ENCODE peak calls at places on chromosomes 6 and 20, in eight cellular contexts. R is amniotic stem cell; G is tibial artery; A is KBM-7; L is RKO; F is iPS-NIHi11; J is activated CD4-positive, alpha-beta T cell treated with anti-CD3 and anti-CD28 coated beads, Interleukin-2, amount 50 U/mL, for 1 hour; E is stomach. N is an unnamed sample.
A peak's percentile ranks its signal among the peaks of the same experiment; 100 is the strongest.

GRCh38 chr6:29509711-29510110 is 22.0 kb upstream of the MAS1L start:
- DNase-seq in R (no peak), G (no peak), F (no peak), L (no peak), A (no peak), J (no peak), E (no peak), N (no peak)

GRCh38 chr6:138651491-138651890 is 122.1 kb upstream of the CCDC28A start:
- DNase-seq in L (no peak), E (no peak), A (no peak), F (no peak), R (no peak), J (no peak), G (no peak), N (no peak)

GRCh38 chr6:53628354-53629119 is 37.0 kb downstream of the KLHL31 start:
- DNase-seq in R (no peak), A (no peak), J (no peak), G (no peak), F (no peak), E (no peak), L (no peak), N (no peak)

GRCh38 chr20:34874094-34874654 is 1.5 kb upstream of the GGT7 start:
- DNase-seq in L (peak; percentile 91), E (peak; percentile 86), G (peak; percentile 90), R (peak; percentile 36), J (peak; percentile 30), A (peak; percentile 93), F (peak; percentile 68), N (peak; percentile 87)

GRCh38 chr6:111551521-111552231 is 54.0 kb downstream of the TRAF3IP2 start:
- DNase-seq in A (no peak), F (peak; percentile 43), J (no peak), G (no peak), L (no peak), R (no peak), E (peak; percentile 87), N (no peak)

GRCh38 chr6:158620963-158621693 is 23.4 kb downstream of the DYNLT1 start:
- DNase-seq in J (no peak), E (no peak), F (no peak), A (no peak), R (no peak), L (no peak), G (no peak), N (no peak)

GRCh38 chr6:158002249-158002950 is 20.7 kb downstream of the SYNJ2 start:
- DNase-seq in J (no peak), L (no peak), R (no peak), F (no peak), A (no peak), G (no peak), E (peak; percentile 44), N (no peak)

GRCh38 chr6:19851273-19852089 is 14.3 kb downstream of the ID4 start:
- DNase-seq in R (peak; percentile 70), F (peak; percentile 87), L (peak; percentile 79), G (no peak), J (no peak), E (no peak), A (peak; percentile 59), N (no peak)

GRCh38 chr6:32148722-32149576 is 2.8 kb downstream of the PRRT1 start:
- DNase-seq in G (peak; percentile 58), L (no peak), J (peak; percentile 61), A (no peak), F (peak; percentile 77), R (no peak), E (peak; percentile 86), N (peak; percentile 87)

GRCh38 chr6:42292002-42292735 is 74.5 kb upstream of the MRPS10 start:
- DNase-seq in R (peak; percentile 50), L (peak; percentile 18), G (no peak), J (no peak), E (no peak), F (no peak), A (no peak), N (no peak)

GRCh38 chr6:168126566-168127383 is 47.8 kb upstream of the FRMD1 start:
- DNase-seq in G (no peak), E (no peak), L (no peak), A (no peak), F (peak; percentile 3), J (no peak), R (no peak), N (no peak)

GRCh38 chr6:170221052-170221752 is 69.7 kb downstream of the DLL1 start:
- DNase-seq in F (no peak), L (no peak), E (peak; percentile 10), J (no peak), R (no peak), A (peak; percentile 56), G (peak; percentile 11), N (peak; percentile 45)

GRCh38 chr6:168376811-168377480 is 57.4 kb upstream of the DACT2 start:
- DNase-seq in A (no peak), G (peak; percentile 11), E (no peak), J (no peak), R (no peak), F (no peak), L (no peak), N (peak; percentile 41)

GRCh38 chr6:46898011-46898410 is 23.7 kb downstream of the ADGRF5 start:
- DNase-seq in R (no peak), J (no peak), G (no peak), A (no peak), F (no peak), E (no peak), L (no peak), N (no peak)

GRCh38 chr6:10583509-10583908 is 62.4 kb downstream of the GCNT2 start:
- DNase-seq in G (no peak), L (no peak), A (peak; percentile 55), F (peak; percentile 41), J (no peak), R (no peak), E (no peak), N (no peak)

GRCh38 chr6:80183019-80183418 is 76.5 kb downstream of the BCKDHB start:
- DNase-seq in F (no peak), L (no peak), G (no peak), J (no peak), E (no peak), A (no peak), R (no peak), N (no peak)

GRCh38 chr6:71886184-71887005 is at the start of gene RIMS1:
- DNase-seq in E (no peak), F (peak; percentile 79), L (no peak), R (peak; percentile 0), A (peak; percentile 24), J (no peak), G (no peak), N (no peak)

GRCh38 chr6:15399651-15400470 is 154.0 kb downstream of the JARID2 start:
- DNase-seq in A (peak; percentile 60), F (peak; percentile 44), G (peak; percentile 75), E (peak; percentile 75), R (peak; percentile 14), J (no peak), L (no peak), N (peak; percentile 84)

GRCh38 chr20:37243076-37243936 is 18.3 kb downstream of the GHRH start:
- DNase-seq in A (no peak), F (peak; percentile 43), E (no peak), J (no peak), R (no peak), L (no peak), G (no peak), N (no peak)

GRCh38 chr6:7785243-7785941 is 59.5 kb downstream of the BMP6 start:
- DNase-seq in J (no peak), A (no peak), L (no peak), G (no peak), F (no peak), R (no peak), E (no peak), N (no peak)

GRCh38 chr6:107083047-107083768 is 32.1 kb downstream of the BEND3 start:
- DNase-seq in L (no peak), R (no peak), E (no peak), G (no peak), J (no peak), A (no peak), F (no peak), N (no peak)

GRCh38 chr20:42484335-42484734 is 705.4 kb downstream of the PTPRT start:
- DNase-seq in F (no peak), R (no peak), A (no peak), L (no peak), J (no peak), G (peak; percentile 60), E (no peak), N (no peak)

N was measured in sciatic nerve.